ENCODE peak calls at places on chromosomes 16 and 17, in four cellular contexts. One of them, this sample, is unnamed.

GRCh38 chr17:79936661-79937434 is 97.6 kb upstream of the CBX4 start:
- DNase-seq in left ventricle myocardium inferior: no peak
- DNase-seq in Caco-2: no peak
- DNase-seq in activated T-helper 1 cell treated with anti-CD3 and anti-CD28 coated beads, Interleukin-12 subunit alpha, Interleukin-12 subunit beta, Interleukin-2, Interleukin-4 antibody, amounts not matched to agents 30 ng/mL and 10 ng/mL and 1 ng/mL, durations not matched to agents 14 hours and 24 hours and 36 hours: no peak
- DNase-seq in this sample: no peak

GRCh38 chr17:17205368-17206148 is 575 bp downstream of the PLD6 start:
- DNase-seq in left ventricle myocardium inferior: peak; percentile 55
- DNase-seq in Caco-2: peak; percentile 80
- DNase-seq in activated T-helper 1 cell treated with anti-CD3 and anti-CD28 coated beads, Interleukin-12 subunit alpha, Interleukin-12 subunit beta, Interleukin-2, Interleukin-4 antibody, amounts not matched to agents 30 ng/mL and 10 ng/mL and 1 ng/mL, durations not matched to agents 14 hours and 24 hours and 36 hours: peak; percentile 24
- DNase-seq in this sample: peak; percentile 57

GRCh38 chr17:14428640-14429029 is 127.8 kb downstream of the HS3ST3B1 start:
- DNase-seq in left ventricle myocardium inferior: no peak
- DNase-seq in Caco-2: no peak
- DNase-seq in activated T-helper 1 cell treated with anti-CD3 and anti-CD28 coated beads, Interleukin-12 subunit alpha, Interleukin-12 subunit beta, Interleukin-2, Interleukin-4 antibody, amounts not matched to agents 30 ng/mL and 10 ng/mL and 1 ng/mL, durations not matched to agents 14 hours and 24 hours and 36 hours: no peak
- DNase-seq in this sample: no peak

GRCh38 chr16:14109077-14109775 is 38.1 kb downstream of the MRTFB start:
- DNase-seq in left ventricle myocardium inferior: no peak
- DNase-seq in Caco-2: no peak
- DNase-seq in activated T-helper 1 cell treated with anti-CD3 and anti-CD28 coated beads, Interleukin-12 subunit alpha, Interleukin-12 subunit beta, Interleukin-2, Interleukin-4 antibody, amounts not matched to agents 30 ng/mL and 10 ng/mL and 1 ng/mL, durations not matched to agents 14 hours and 24 hours and 36 hours: no peak
- DNase-seq in this sample: no peak

GRCh38 chr16:79282806-79283205 is 317.7 kb downstream of the MAF start:
- DNase-seq in left ventricle myocardium inferior: no peak
- DNase-seq in Caco-2: no peak
- DNase-seq in activated T-helper 1 cell treated with anti-CD3 and anti-CD28 coated beads, Interleukin-12 subunit alpha, Interleukin-12 subunit beta, Interleukin-2, Interleukin-4 antibody, amounts not matched to agents 30 ng/mL and 10 ng/mL and 1 ng/mL, durations not matched to agents 14 hours and 24 hours and 36 hours: no peak
- DNase-seq in this sample: no peak

GRCh38 chr16:50821586-50821985 is 79.7 kb downstream of the CYLD start:
- DNase-seq in left ventricle myocardium inferior: no peak
- DNase-seq in Caco-2: no peak
- DNase-seq in activated T-helper 1 cell treated with anti-CD3 and anti-CD28 coated beads, Interleukin-12 subunit alpha, Interleukin-12 subunit beta, Interleukin-2, Interleukin-4 antibody, amounts not matched to agents 30 ng/mL and 10 ng/mL and 1 ng/mL, durations not matched to agents 14 hours and 24 hours and 36 hours: no peak
- DNase-seq in this sample: no peak

GRCh38 chr17:39110435-39111136 is 40.9 kb downstream of the PLXDC1 start:
- DNase-seq in left ventricle myocardium inferior: no peak
- DNase-seq in Caco-2: no peak
- DNase-seq in activated T-helper 1 cell treated with anti-CD3 and anti-CD28 coated beads, Interleukin-12 subunit alpha, Interleukin-12 subunit beta, Interleukin-2, Interleukin-4 antibody, amounts not matched to agents 30 ng/mL and 10 ng/mL and 1 ng/mL, durations not matched to agents 14 hours and 24 hours and 36 hours: no peak
- DNase-seq in this sample: no peak

GRCh38 chr17:21283482-21284318 is 811 bp upstream of the MAP2K3 start:
- DNase-seq in left ventricle myocardium inferior: no peak
- DNase-seq in Caco-2: no peak
- DNase-seq in activated T-helper 1 cell treated with anti-CD3 and anti-CD28 coated beads, Interleukin-12 subunit alpha, Interleukin-12 subunit beta, Interleukin-2, Interleukin-4 antibody, amounts not matched to agents 30 ng/mL and 10 ng/mL and 1 ng/mL, durations not matched to agents 14 hours and 24 hours and 36 hours: no peak
- DNase-seq in this sample: peak; percentile 57

GRCh38 chr17:63960006-63960405 is 12.7 kb downstream of the SCN4A start:
- DNase-seq in left ventricle myocardium inferior: no peak
- DNase-seq in Caco-2: no peak
- DNase-seq in activated T-helper 1 cell treated with anti-CD3 and anti-CD28 coated beads, Interleukin-12 subunit alpha, Interleukin-12 subunit beta, Interleukin-2, Interleukin-4 antibody, amounts not matched to agents 30 ng/mL and 10 ng/mL and 1 ng/mL, durations not matched to agents 14 hours and 24 hours and 36 hours: no peak
- DNase-seq in this sample: no peak

GRCh38 chr16:1990336-1991134 is 765 bp downstream of the SYNGR3 start:
- DNase-seq in left ventricle myocardium inferior: no peak
- DNase-seq in Caco-2: peak; percentile 61
- DNase-seq in activated T-helper 1 cell treated with anti-CD3 and anti-CD28 coated beads, Interleukin-12 subunit alpha, Interleukin-12 subunit beta, Interleukin-2, Interleukin-4 antibody, amounts not matched to agents 30 ng/mL and 10 ng/mL and 1 ng/mL, durations not matched to agents 14 hours and 24 hours and 36 hours: peak; percentile 58
- DNase-seq in this sample: no peak

GRCh38 chr17:33142703-33143299 is 150.3 kb downstream of the ASIC2 start:
- DNase-seq in left ventricle myocardium inferior: no peak
- DNase-seq in Caco-2: no peak
- DNase-seq in activated T-helper 1 cell treated with anti-CD3 and anti-CD28 coated beads, Interleukin-12 subunit alpha, Interleukin-12 subunit beta, Interleukin-2, Interleukin-4 antibody, amounts not matched to agents 30 ng/mL and 10 ng/mL and 1 ng/mL, durations not matched to agents 14 hours and 24 hours and 36 hours: no peak
- DNase-seq in this sample: no peak

GRCh38 chr17:62616993-62617893 is 10.2 kb upstream of the MRC2 start:
- DNase-seq in left ventricle myocardium inferior: no peak
- DNase-seq in Caco-2: no peak
- DNase-seq in activated T-helper 1 cell treated with anti-CD3 and anti-CD28 coated beads, Interleukin-12 subunit alpha, Interleukin-12 subunit beta, Interleukin-2, Interleukin-4 antibody, amounts not matched to agents 30 ng/mL and 10 ng/mL and 1 ng/mL, durations not matched to agents 14 hours and 24 hours and 36 hours: no peak
- DNase-seq in this sample: no peak

GRCh38 chr17:42463976-42464400 is 5.3 kb downstream of the ATP6V0A1 start:
- DNase-seq in left ventricle myocardium inferior: no peak
- DNase-seq in Caco-2: peak; percentile 72
- DNase-seq in activated T-helper 1 cell treated with anti-CD3 and anti-CD28 coated beads, Interleukin-12 subunit alpha, Interleukin-12 subunit beta, Interleukin-2, Interleukin-4 antibody, amounts not matched to agents 30 ng/mL and 10 ng/mL and 1 ng/mL, durations not matched to agents 14 hours and 24 hours and 36 hours: no peak
- DNase-seq in this sample: no peak

GRCh38 chr16:68564367-68564985 is 25.4 kb downstream of the ZFP90 start:
- DNase-seq in left ventricle myocardium inferior: no peak
- DNase-seq in Caco-2: no peak
- DNase-seq in activated T-helper 1 cell treated with anti-CD3 and anti-CD28 coated beads, Interleukin-12 subunit alpha, Interleukin-12 subunit beta, Interleukin-2, Interleukin-4 antibody, amounts not matched to agents 30 ng/mL and 10 ng/mL and 1 ng/mL, durations not matched to agents 14 hours and 24 hours and 36 hours: no peak
- DNase-seq in this sample: no peak

GRCh38 chr17:32523827-32524552 is 37.2 kb downstream of the CDK5R1 start:
- DNase-seq in left ventricle myocardium inferior: no peak
- DNase-seq in Caco-2: no peak
- DNase-seq in activated T-helper 1 cell treated with anti-CD3 and anti-CD28 coated beads, Interleukin-12 subunit alpha, Interleukin-12 subunit beta, Interleukin-2, Interleukin-4 antibody, amounts not matched to agents 30 ng/mL and 10 ng/mL and 1 ng/mL, durations not matched to agents 14 hours and 24 hours and 36 hours: peak; percentile 19
- DNase-seq in this sample: no peak

GRCh38 chr17:82962163-82962720 is 117.2 kb upstream of the METRNL start:
- DNase-seq in left ventricle myocardium inferior: no peak
- DNase-seq in Caco-2: no peak
- DNase-seq in activated T-helper 1 cell treated with anti-CD3 and anti-CD28 coated beads, Interleukin-12 subunit alpha, Interleukin-12 subunit beta, Interleukin-2, Interleukin-4 antibody, amounts not matched to agents 30 ng/mL and 10 ng/mL and 1 ng/mL, durations not matched to agents 14 hours and 24 hours and 36 hours: no peak
- DNase-seq in this sample: no peak

GRCh38 chr17:22310717-22311686 is 618.7 kb downstream of the KCNJ18 start:
- DNase-seq in left ventricle myocardium inferior: no peak
- DNase-seq in Caco-2: peak; percentile 70
- DNase-seq in activated T-helper 1 cell treated with anti-CD3 and anti-CD28 coated beads, Interleukin-12 subunit alpha, Interleukin-12 subunit beta, Interleukin-2, Interleukin-4 antibody, amounts not matched to agents 30 ng/mL and 10 ng/mL and 1 ng/mL, durations not matched to agents 14 hours and 24 hours and 36 hours: no peak
- DNase-seq in this sample: peak; percentile 81

GRCh38 chr16:4232541-4233386 is 9.1 kb downstream of the SRL start:
- DNase-seq in left ventricle myocardium inferior: no peak
- DNase-seq in Caco-2: no peak
- DNase-seq in activated T-helper 1 cell treated with anti-CD3 and anti-CD28 coated beads, Interleukin-12 subunit alpha, Interleukin-12 subunit beta, Interleukin-2, Interleukin-4 antibody, amounts not matched to agents 30 ng/mL and 10 ng/mL and 1 ng/mL, durations not matched to agents 14 hours and 24 hours and 36 hours: no peak
- DNase-seq in this sample: no peak

GRCh38 chr16:28935924-28936783 is 4.4 kb downstream of the CD19 start:
- DNase-seq in left ventricle myocardium inferior: peak; percentile 76
- DNase-seq in Caco-2: peak; percentile 48
- DNase-seq in activated T-helper 1 cell treated with anti-CD3 and anti-CD28 coated beads, Interleukin-12 subunit alpha, Interleukin-12 subunit beta, Interleukin-2, Interleukin-4 antibody, amounts not matched to agents 30 ng/mL and 10 ng/mL and 1 ng/mL, durations not matched to agents 14 hours and 24 hours and 36 hours: peak; percentile 85
- DNase-seq in this sample: peak; percentile 86

GRCh38 chr17:74337834-74338500 is 11.9 kb downstream of the KIF19 start:
- DNase-seq in left ventricle myocardium inferior: no peak
- DNase-seq in Caco-2: no peak
- DNase-seq in activated T-helper 1 cell treated with anti-CD3 and anti-CD28 coated beads, Interleukin-12 subunit alpha, Interleukin-12 subunit beta, Interleukin-2, Interleukin-4 antibody, amounts not matched to agents 30 ng/mL and 10 ng/mL and 1 ng/mL, durations not matched to agents 14 hours and 24 hours and 36 hours: no peak
- DNase-seq in this sample: no peak

GRCh38 chr16:2429771-2430663 is 770 bp downstream of the CCNF start:
- DNase-seq in left ventricle myocardium inferior: no peak
- DNase-seq in Caco-2: no peak
- DNase-seq in activated T-helper 1 cell treated with anti-CD3 and anti-CD28 coated beads, Interleukin-12 subunit alpha, Interleukin-12 subunit beta, Interleukin-2, Interleukin-4 antibody, amounts not matched to agents 30 ng/mL and 10 ng/mL and 1 ng/mL, durations not matched to agents 14 hours and 24 hours and 36 hours: no peak
- DNase-seq in this sample: no peak

GRCh38 chr17:65415991-65416390 is 145.5 kb downstream of the AXIN2 start:
- DNase-seq in left ventricle myocardium inferior: no peak
- DNase-seq in Caco-2: no peak
- DNase-seq in activated T-helper 1 cell treated with anti-CD3 and anti-CD28 coated beads, Interleukin-12 subunit alpha, Interleukin-12 subunit beta, Interleukin-2, Interleukin-4 antibody, amounts not matched to agents 30 ng/mL and 10 ng/mL and 1 ng/mL, durations not matched to agents 14 hours and 24 hours and 36 hours: no peak
- DNase-seq in this sample: no peak

GRCh38 chr17:40561871-40562611 is 3.2 kb downstream of the CCR7 start:
- DNase-seq in left ventricle myocardium inferior: no peak
- DNase-seq in Caco-2: peak; percentile 15
- DNase-seq in activated T-helper 1 cell treated with anti-CD3 and anti-CD28 coated beads, Interleukin-12 subunit alpha, Interleukin-12 subunit beta, Interleukin-2, Interleukin-4 antibody, amounts not matched to agents 30 ng/mL and 10 ng/mL and 1 ng/mL, durations not matched to agents 14 hours and 24 hours and 36 hours: peak; percentile 67
- DNase-seq in this sample: no peak

GRCh38 chr17:36611345-36612072 is 10.1 kb downstream of the MRM1 start:
- DNase-seq in left ventricle myocardium inferior: no peak
- DNase-seq in Caco-2: no peak
- DNase-seq in activated T-helper 1 cell treated with anti-CD3 and anti-CD28 coated beads, Interleukin-12 subunit alpha, Interleukin-12 subunit beta, Interleukin-2, Interleukin-4 antibody, amounts not matched to agents 30 ng/mL and 10 ng/mL and 1 ng/mL, durations not matched to agents 14 hours and 24 hours and 36 hours: no peak
- DNase-seq in this sample: no peak

GRCh38 chr17:67615011-67615561 is 102.7 kb upstream of the NOL11 start:
- DNase-seq in left ventricle myocardium inferior: no peak
- DNase-seq in Caco-2: no peak
- DNase-seq in activated T-helper 1 cell treated with anti-CD3 and anti-CD28 coated beads, Interleukin-12 subunit alpha, Interleukin-12 subunit beta, Interleukin-2, Interleukin-4 antibody, amounts not matched to agents 30 ng/mL and 10 ng/mL and 1 ng/mL, durations not matched to agents 14 hours and 24 hours and 36 hours: no peak
- DNase-seq in this sample: peak; percentile 45